ENCODE peak calls at places on chromosomes 11 and 22, in ten cellular contexts. E, A, Y, K, I, J, G, L, Q and R are unnamed samples.
A peak's percentile ranks its signal among the peaks of the same experiment; 100 is the strongest.

GRCh38 chr11:72525466-72525865 is 91.1 kb upstream of the CLPB start:
- DNase-seq in E (no peak), Y (peak; percentile 59), A (no peak), I (no peak), Q (no peak), L (no peak), G (no peak), K (no peak), J (peak; percentile 60), R (no peak)

GRCh38 chr22:17969732-17970131 is 54.6 kb downstream of the MICAL3 start:
- DNase-seq in I (no peak), Q (no peak), K (peak; percentile 58), E (no peak), J (peak; percentile 61), G (no peak), A (no peak), Y (peak; percentile 66), L (peak; percentile 97), R (peak; percentile 96)

GRCh38 chr22:39959640-39960447 is at the start of gene TMA7B:
- DNase-seq in K (peak; percentile 15), A (peak; percentile 61), I (peak; percentile 35), E (no peak), G (no peak), Y (no peak), L (peak; percentile 74), J (no peak), Q (no peak), R (no peak)

GRCh38 chr11:75562048-75562835 is at the start of gene SERPINH1:
- DNase-seq in I (peak; percentile 43), Q (peak; percentile 89), Y (peak; percentile 94), J (peak; percentile 94), E (peak; percentile 85), L (peak; percentile 87), G (peak; percentile 97), K (peak; percentile 97), A (peak; percentile 85), R (peak; percentile 91)

GRCh38 chr22:49534386-49534785 is 293.3 kb downstream of the BRD1 start:
- DNase-seq in Q (peak; percentile 1), Y (no peak), E (no peak), I (no peak), J (no peak), G (no peak), K (no peak), L (no peak), A (peak; percentile 14), R (no peak)

GRCh38 chr22:47333625-47334024 is 571.2 kb downstream of the TBC1D22A start:
- DNase-seq in K (no peak), E (no peak), L (peak; percentile 59), A (no peak), J (no peak), G (no peak), Y (no peak), Q (no peak), I (no peak), R (no peak)

GRCh38 chr11:62535802-62536201 is 10.8 kb downstream of the AHNAK start:
- DNase-seq in Y (no peak), J (no peak), A (no peak), K (no peak), Q (no peak), I (no peak), L (peak; percentile 46), G (no peak), E (no peak), R (no peak)

GRCh38 chr11:61011950-61012830 is 40.7 kb downstream of the CD6 start:
- DNase-seq in L (peak; percentile 43), A (peak; percentile 30), J (no peak), E (no peak), G (no peak), Q (no peak), Y (no peak), K (no peak), I (no peak), R (no peak)

GRCh38 chr11:10029386-10030121 is 264.5 kb downstream of the SBF2 start:
- DNase-seq in I (no peak), G (no peak), A (no peak), J (no peak), Y (no peak), Q (no peak), K (no peak), L (no peak), E (no peak), R (no peak)

GRCh38 chr22:47552024-47552423 is 789.6 kb downstream of the TBC1D22A start:
- DNase-seq in K (no peak), E (no peak), Y (no peak), G (no peak), I (no peak), J (no peak), Q (no peak), A (no peak), L (no peak), R (no peak)

GRCh38 chr22:36409067-36409466 is 21.3 kb upstream of the MYH9 start:
- DNase-seq in G (no peak), I (no peak), Q (no peak), A (no peak), K (no peak), Y (no peak), L (no peak), J (no peak), E (no peak), R (no peak)
- H3K4me1 ChIP-seq in G (no peaks in the 10 kb centered on the region), I (peaks cover 75% of the 10 kb centered on the region), Q (peaks cover 33% of the 10 kb centered on the region), A (peaks cover 5% of the 10 kb centered on the region), K (peaks cover 13% of the 10 kb centered on the region), Y (no peaks in the 10 kb centered on the region), L (no peaks in the 10 kb centered on the region), J (peaks cover 1% of the 10 kb centered on the region), E (peaks cover 19% of the 10 kb centered on the region), R (peaks cover 10% of the 10 kb centered on the region)

GRCh38 chr11:79428406-79428805 is 12.4 kb downstream of the TENM4 start:
- DNase-seq in Q (no peak), L (peak; percentile 23), J (no peak), I (no peak), A (no peak), E (no peak), Y (no peak), G (no peak), K (no peak), R (no peak)
- H3K27ac ChIP-seq in Q (no peak overlapping the region), L (no peak overlapping the region), J (no peak overlapping the region), I (no peak overlapping the region), A (no peak overlapping the region), E (no peak overlapping the region), Y (no peak overlapping the region), G (no peak overlapping the region), K (no peak overlapping the region), R (no peak overlapping the region)

GRCh38 chr11:76724162-76724768 is 53.7 kb upstream of the LRRC32 start:
- DNase-seq in J (no peak), E (no peak), K (no peak), G (peak; percentile 18), A (peak; percentile 68), I (no peak), Y (no peak), Q (no peak), L (no peak), R (no peak)
- H3K4me1 ChIP-seq in J (no peaks in the 10 kb centered on the region), E (no peaks in the 10 kb centered on the region), K (peaks cover 4% of the 10 kb centered on the region), G (peaks cover 6% of the 10 kb centered on the region), A (no peaks in the 10 kb centered on the region), I (no peaks in the 10 kb centered on the region), Y (no peaks in the 10 kb centered on the region), Q (peaks cover 12% of the 10 kb centered on the region), L (no peaks in the 10 kb centered on the region), R (no peaks in the 10 kb centered on the region)

GRCh38 chr22:38175206-38176118 is 6.2 kb downstream of the PLA2G6 start:
- DNase-seq in J (peak; percentile 25), L (no peak), E (no peak), Y (no peak), G (peak; percentile 60), A (no peak), K (no peak), Q (no peak), I (no peak), R (no peak)

GRCh38 chr22:38172016-38172431 is 9.6 kb downstream of the PLA2G6 start:
- DNase-seq in J (peak; percentile 9), A (no peak), Y (no peak), E (no peak), K (no peak), G (peak; percentile 58), L (peak; percentile 75), Q (no peak), I (no peak), R (no peak)

GRCh38 chr22:38174626-38175025 is 7.0 kb downstream of the PLA2G6 start:
- DNase-seq in Y (no peak), J (peak; percentile 52), L (no peak), A (no peak), Q (no peak), E (no peak), G (peak; percentile 53), I (no peak), K (no peak), R (no peak)

GRCh38 chr22:38172489-38173155 is 9.0 kb downstream of the PLA2G6 start:
- DNase-seq in L (peak; percentile 57), A (no peak), I (peak; percentile 39), Y (peak; percentile 70), G (peak; percentile 68), E (peak; percentile 89), Q (peak; percentile 74), K (no peak), J (peak; percentile 90), R (peak; percentile 75)

DNA sequence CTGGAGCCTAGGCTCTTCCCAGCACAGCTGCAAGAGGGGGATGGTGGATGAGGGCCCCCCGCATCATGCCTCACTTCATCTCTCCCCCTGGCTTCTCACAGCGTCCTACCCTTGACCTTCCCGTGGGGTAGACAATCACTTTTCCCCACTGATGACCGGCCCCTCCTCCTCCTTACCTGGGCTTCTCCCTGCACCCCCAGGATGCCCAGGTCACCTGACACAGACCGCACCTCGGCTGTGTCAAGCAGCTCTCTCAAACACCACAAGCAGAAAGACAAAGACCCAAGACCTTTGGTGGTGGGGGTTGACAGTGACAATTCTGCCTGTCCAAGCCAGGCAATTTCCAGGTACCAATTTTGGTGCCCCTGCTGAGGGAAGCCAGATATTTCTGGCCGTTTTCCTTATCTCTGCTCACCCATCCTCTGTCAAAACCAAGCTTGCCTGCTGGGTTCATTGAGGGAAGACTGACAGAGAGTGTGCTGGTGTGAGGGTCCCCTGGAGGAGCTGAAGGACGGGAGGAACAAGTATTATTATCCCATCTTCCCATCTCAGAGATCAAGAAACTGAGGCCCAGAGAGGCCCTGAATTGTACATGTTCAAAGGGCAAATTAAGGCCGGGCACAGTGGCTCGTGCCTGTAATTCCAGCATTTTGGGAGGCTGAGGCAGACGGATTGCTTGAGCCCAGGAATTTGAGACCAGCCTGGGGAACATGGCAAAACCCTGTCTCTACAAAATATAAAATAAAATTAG is 8.3 kb downstream of the PLA2G6 start:
- DNase-seq in J (no peak), Q (no peak), L (no peak), K (no peak), E (no peak), A (no peak), I (no peak), Y (no peak), G (peak; percentile 26), R (no peak)
- H3K27ac ChIP-seq in J (no peak overlapping the region), Q (peak overlapping the region; percentile 68), L (no peak overlapping the region), K (peak overlapping the region; percentile 44), E (peak overlapping the region; percentile 56), A (no peak overlapping the region), I (no peak overlapping the region), Y (no peak overlapping the region), G (no peak overlapping the region), R (no peak overlapping the region)